ENCODE peak calls at places on chromosome X, in ten cellular contexts. A is colonic mucosa; C is BJ; F is stimulated activated CD8-positive, alpha-beta memory T cell treated with anti-CD3 and anti-CD28 coated beads, Interleukin-15, amount 100 ng/mL, for 48 hours; K is mesendoderm; Q is upper lobe of right lung; V is HepG2; R is hepatocyte; X is mammary epithelial cell; W is T-helper 1 cell. U is an unnamed sample.

GRCh38 chrX:18490816-18491215 is 65.4 kb downstream of the CDKL5 start:
- DNase-seq in A (no peak), F (no peak), Q (no peak), C (no peak), V (no peak), R (no peak), K (no peak), X (no peak), W (no peak), U (no peak)

GRCh38 chrX:110462957-110463356 is 104.3 kb downstream of the RTL9 start:
- DNase-seq in V (no peak), W (no peak), C (no peak), R (no peak), A (no peak), X (no peak), F (no peak), K (no peak), Q (no peak), U (no peak)

GRCh38 chrX:31329298-31329697 is 257.5 kb upstream of the FTHL17 start:
- DNase-seq in C (no peak), X (no peak), V (no peak), K (no peak), Q (no peak), A (no peak), F (no peak), W (peak), R (no peak), U (no peak)

GRCh38 chrX:115649461-115650063 is 88.6 kb downstream of the PLS3 start:
- DNase-seq in R (no peak), C (no peak), X (peak), A (no peak), K (peak), V (no peak), F (no peak), W (no peak), Q (no peak), U (no peak)

GRCh38 chrX:153922932-153923857 is 2.9 kb downstream of the ARHGAP4 start:
- DNase-seq in A (peak), V (no peak), X (peak), W (no peak), F (no peak), Q (peak), R (peak), C (no peak), K (no peak), U (no peak)

GRCh38 chrX:7950865-7951264 is 23.7 kb upstream of the PNPLA4 start:
- DNase-seq in R (no peak), F (no peak), W (no peak), A (no peak), V (no peak), K (no peak), Q (no peak), X (no peak), C (no peak), U (no peak)

GRCh38 chrX:46637937-46638336 is 64.4 kb downstream of the CHST7 start:
- DNase-seq in A (no peak), K (peak), X (peak), Q (no peak), V (no peak), W (peak), R (no peak), F (peak), C (no peak), U (no peak)

GRCh38 chrX:129472116-129472515 is 51.2 kb downstream of the SMARCA1 start:
- DNase-seq in K (no peak), V (no peak), C (no peak), R (no peak), Q (no peak), X (peak), A (no peak), F (no peak), W (no peak), U (no peak)

GRCh38 chrX:135295238-135295943 is 13.9 kb upstream of the ETDC start:
- DNase-seq in F (peak), X (no peak), R (peak), A (peak), W (peak), Q (peak), K (peak), V (no peak), C (no peak), U (no peak)

GRCh38 chrX:132071260-132071659 is 48.2 kb downstream of the STK26 start:
- DNase-seq in W (no peak), V (peak), A (no peak), K (no peak), C (no peak), X (peak), F (no peak), R (no peak), Q (no peak), U (no peak)

GRCh38 chrX:27571164-27571563 is 19.0 kb upstream of the DCAF8L2 start:
- DNase-seq in F (no peak), K (no peak), W (no peak), A (no peak), Q (no peak), R (no peak), X (no peak), V (no peak), C (no peak), U (no peak)

GRCh38 chrX:9609987-9610386 is 145.1 kb downstream of the TBL1X start:
- DNase-seq in V (no peak), X (no peak), F (no peak), A (no peak), Q (no peak), K (no peak), R (no peak), C (no peak), W (no peak), U (no peak)

GRCh38 chrX:108312938-108313337 is 125.3 kb downstream of the COL4A6 start:
- DNase-seq in Q (no peak), F (no peak), C (no peak), W (no peak), A (no peak), X (peak), R (no peak), V (no peak), K (peak), U (no peak)

GRCh38 chrX:31550169-31550568 is 478.3 kb upstream of the FTHL17 start:
- DNase-seq in R (no peak), V (no peak), A (no peak), C (no peak), K (no peak), X (no peak), W (no peak), F (no peak), Q (no peak), U (no peak)

GRCh38 chrX:128992107-128992971 is 531.0 kb downstream of the SMARCA1 start:
- DNase-seq in R (no peak), K (no peak), F (no peak), Q (no peak), W (no peak), X (no peak), C (no peak), A (no peak), V (no peak), U (no peak)

GRCh38 chrX:40891798-40892197 is 156.5 kb upstream of the MED14 start:
- DNase-seq in V (no peak), C (no peak), W (no peak), Q (no peak), K (no peak), A (no peak), F (no peak), X (no peak), R (no peak), U (no peak)

GRCh38 chrX:33465137-33465536 is 253.8 kb upstream of the DMD start:
- DNase-seq in X (no peak), C (no peak), F (no peak), A (no peak), V (no peak), Q (no peak), K (peak), W (no peak), R (no peak), U (no peak)

GRCh38 chrX:105552395-105552794 is 269.9 kb upstream of the NRK start:
- DNase-seq in X (peak), K (peak), R (no peak), W (no peak), V (no peak), F (no peak), A (no peak), C (no peak), Q (no peak), U (no peak)

GRCh38 chrX:44435047-44435446 is 91.6 kb upstream of the EFHC2 start:
- DNase-seq in X (no peak), F (no peak), C (no peak), W (peak), A (no peak), R (no peak), V (no peak), Q (no peak), K (no peak), U (no peak)

GRCh38 chrX:386239-386767 is 404 bp downstream of the PPP2R3B start:
- DNase-seq in Q (no peak), A (peak), X (no peak), V (no peak), C (no peak), R (peak), F (peak), W (peak), K (no peak), U (no peak)